ENCODE peak calls at places on chromosomes 6 and 20, in four cellular contexts. One of them, this sample, is unnamed.

GRCh38 chr6:105642708-105643107 is 239.8 kb upstream of the PREP start:
- DNase-seq in WTC11: no peak
- DNase-seq in fibroblast of the aortic adventitia: no peak
- DNase-seq in T-helper 17 cell: no peak
- DNase-seq in this sample: no peak

GRCh38 chr6:135372758-135373157 is 124.8 kb downstream of the AHI1 start:
- DNase-seq in WTC11: no peak
- DNase-seq in fibroblast of the aortic adventitia: peak
- DNase-seq in T-helper 17 cell: no peak
- DNase-seq in this sample: no peak

GRCh38 chr6:114194362-114195343 is 148.2 kb downstream of the HS3ST5 start:
- DNase-seq in WTC11: no peak
- DNase-seq in fibroblast of the aortic adventitia: peak
- DNase-seq in T-helper 17 cell: no peak
- DNase-seq in this sample: peak

GRCh38 chr20:50575869-50576720 is 65.9 kb downstream of the PTPN1 start:
- DNase-seq in WTC11: peak
- DNase-seq in fibroblast of the aortic adventitia: peak
- DNase-seq in T-helper 17 cell: peak
- DNase-seq in this sample: peak

GRCh38 chr6:108164815-108165706 is 761 bp upstream of the NR2E1 start:
- DNase-seq in WTC11: peak
- DNase-seq in fibroblast of the aortic adventitia: no peak
- DNase-seq in T-helper 17 cell: no peak
- DNase-seq in this sample: no peak

GRCh38 chr20:40016359-40016758 is 672.7 kb downstream of the MAFB start:
- DNase-seq in WTC11: no peak
- DNase-seq in fibroblast of the aortic adventitia: no peak
- DNase-seq in T-helper 17 cell: no peak
- DNase-seq in this sample: no peak

GRCh38 chr6:157563611-157564284 is 182.8 kb downstream of the ZDHHC14 start:
- DNase-seq in WTC11: no peak
- DNase-seq in fibroblast of the aortic adventitia: no peak
- DNase-seq in T-helper 17 cell: no peak
- DNase-seq in this sample: no peak

GRCh38 chr20:48186447-48186846 is 401.2 kb upstream of the SULF2 start:
- DNase-seq in WTC11: no peak
- DNase-seq in fibroblast of the aortic adventitia: peak
- DNase-seq in T-helper 17 cell: no peak
- DNase-seq in this sample: no peak

GRCh38 chr6:151089916-151090443 is 149.8 kb upstream of the AKAP12 start:
- DNase-seq in WTC11: peak
- DNase-seq in fibroblast of the aortic adventitia: no peak
- DNase-seq in T-helper 17 cell: no peak
- DNase-seq in this sample: no peak

GRCh38 chr6:107618672-107619071 is 128.8 kb downstream of the SOBP start:
- DNase-seq in WTC11: no peak
- DNase-seq in fibroblast of the aortic adventitia: no peak
- DNase-seq in T-helper 17 cell: no peak
- DNase-seq in this sample: no peak

GRCh38 chr6:108732101-108732870 is 115.9 kb upstream of the ARMC2 start:
- DNase-seq in WTC11: no peak
- DNase-seq in fibroblast of the aortic adventitia: peak
- DNase-seq in T-helper 17 cell: no peak
- DNase-seq in this sample: no peak

GRCh38 chr20:13220194-13220856 is 749 bp upstream of the ISM1 start:
- DNase-seq in WTC11: peak
- DNase-seq in fibroblast of the aortic adventitia: peak
- DNase-seq in T-helper 17 cell: no peak
- DNase-seq in this sample: no peak

GRCh38 chr20:62918137-62918536 is 8.2 kb downstream of the DIDO1 start:
- DNase-seq in WTC11: peak
- DNase-seq in fibroblast of the aortic adventitia: no peak
- DNase-seq in T-helper 17 cell: no peak
- DNase-seq in this sample: no peak

GRCh38 chr6:139406577-139407343 is 32.3 kb upstream of the CITED2 start:
- DNase-seq in WTC11: no peak
- DNase-seq in fibroblast of the aortic adventitia: no peak
- DNase-seq in T-helper 17 cell: no peak
- DNase-seq in this sample: no peak

GRCh38 chr20:10902174-10902573 is 228.4 kb upstream of the JAG1 start:
- DNase-seq in WTC11: no peak
- DNase-seq in fibroblast of the aortic adventitia: no peak
- DNase-seq in T-helper 17 cell: no peak
- DNase-seq in this sample: no peak

GRCh38 chr6:149923327-149923986 is 536 bp upstream of the RAET1G start:
- DNase-seq in WTC11: no peak
- DNase-seq in fibroblast of the aortic adventitia: no peak
- DNase-seq in T-helper 17 cell: no peak
- DNase-seq in this sample: no peak

GRCh38 chr6:41633235-41633634 is 5.0 kb upstream of the MDFI start:
- DNase-seq in WTC11: no peak
- DNase-seq in fibroblast of the aortic adventitia: no peak
- DNase-seq in T-helper 17 cell: no peak
- DNase-seq in this sample: no peak

GRCh38 chr6:170038251-170038650 is 252.6 kb downstream of the DLL1 start:
- DNase-seq in WTC11: no peak
- DNase-seq in fibroblast of the aortic adventitia: no peak
- DNase-seq in T-helper 17 cell: no peak
- DNase-seq in this sample: no peak

GRCh38 chr6:53031281-53031680 is 33.9 kb upstream of the FBXO9 start:
- DNase-seq in WTC11: no peak
- DNase-seq in fibroblast of the aortic adventitia: no peak
- DNase-seq in T-helper 17 cell: no peak
- DNase-seq in this sample: no peak

GRCh38 chr20:25039697-25040437 is 18.1 kb downstream of the ACSS1 start:
- DNase-seq in WTC11: no peak
- DNase-seq in fibroblast of the aortic adventitia: peak
- DNase-seq in T-helper 17 cell: no peak
- DNase-seq in this sample: peak

GRCh38 chr20:60214901-60215522 is 256.8 kb downstream of the CDH26 start:
- DNase-seq in WTC11: no peak
- DNase-seq in fibroblast of the aortic adventitia: no peak
- DNase-seq in T-helper 17 cell: no peak
- DNase-seq in this sample: no peak

GRCh38 chr20:10958279-10958678 is 284.5 kb upstream of the JAG1 start:
- DNase-seq in WTC11: no peak
- DNase-seq in fibroblast of the aortic adventitia: no peak
- DNase-seq in T-helper 17 cell: no peak
- DNase-seq in this sample: no peak

GRCh38 chr20:45405566-45406259 is 2.4 kb upstream of the DBNDD2 start:
- DNase-seq in WTC11: peak
- DNase-seq in fibroblast of the aortic adventitia: peak
- DNase-seq in T-helper 17 cell: no peak
- DNase-seq in this sample: no peak

GRCh38 chr6:25956231-25956630 is 6.4 kb upstream of the TRIM38 start:
- DNase-seq in WTC11: no peak
- DNase-seq in fibroblast of the aortic adventitia: no peak
- DNase-seq in T-helper 17 cell: no peak
- DNase-seq in this sample: no peak